ENCODE peak calls at places on chromosomes 6 and 20, in five cellular contexts. One of them, this sample, is unnamed.

GRCh38 chr6:151488226-151488625 is 5.6 kb upstream of the CCDC170 start:
- DNase-seq in hepatocyte: no peak
- DNase-seq in cardiac fibroblast: no peak
- DNase-seq in progenitor cell of endocrine pancreas: no peak
- DNase-seq in psoas muscle: no peak
- DNase-seq in this sample: no peak

GRCh38 chr20:52280407-52280806 is 88.8 kb upstream of the ZFP64 start:
- DNase-seq in cardiac fibroblast: no peak
- DNase-seq in hepatocyte: no peak
- DNase-seq in psoas muscle: no peak
- DNase-seq in progenitor cell of endocrine pancreas: no peak
- DNase-seq in this sample: no peak

GRCh38 chr6:105981002-105981887 is 104.9 kb upstream of the PRDM1 start:
- DNase-seq in hepatocyte: no peak
- DNase-seq in cardiac fibroblast: no peak
- DNase-seq in psoas muscle: peak
- DNase-seq in progenitor cell of endocrine pancreas: no peak
- DNase-seq in this sample: peak

GRCh38 chr6:145147559-145147958 is 587.8 kb downstream of the EPM2A start:
- DNase-seq in cardiac fibroblast: no peak
- DNase-seq in progenitor cell of endocrine pancreas: no peak
- DNase-seq in psoas muscle: no peak
- DNase-seq in hepatocyte: no peak
- DNase-seq in this sample: no peak

GRCh38 chr6:7604003-7604402 is 14.0 kb downstream of the SNRNP48 start:
- DNase-seq in psoas muscle: no peak
- DNase-seq in progenitor cell of endocrine pancreas: no peak
- DNase-seq in hepatocyte: peak
- DNase-seq in cardiac fibroblast: no peak
- DNase-seq in this sample: no peak

GRCh38 chr6:129183681-129184216 is 300.8 kb downstream of the LAMA2 start:
- DNase-seq in progenitor cell of endocrine pancreas: no peak
- DNase-seq in cardiac fibroblast: peak
- DNase-seq in psoas muscle: no peak
- DNase-seq in hepatocyte: peak
- DNase-seq in this sample: no peak

GRCh38 chr6:139290787-139291294 is 957 bp downstream of the TXLNB start:
- DNase-seq in psoas muscle: peak
- DNase-seq in cardiac fibroblast: peak
- DNase-seq in hepatocyte: no peak
- DNase-seq in progenitor cell of endocrine pancreas: no peak
- DNase-seq in this sample: no peak

GRCh38 chr6:54586251-54586650 is 260.3 kb upstream of the FAM83B start:
- DNase-seq in hepatocyte: no peak
- DNase-seq in psoas muscle: no peak
- DNase-seq in cardiac fibroblast: peak
- DNase-seq in progenitor cell of endocrine pancreas: no peak
- DNase-seq in this sample: no peak

GRCh38 chr6:98827295-98828159 is 6.8 kb upstream of the POU3F2 start:
- DNase-seq in cardiac fibroblast: peak
- DNase-seq in progenitor cell of endocrine pancreas: no peak
- DNase-seq in psoas muscle: no peak
- DNase-seq in hepatocyte: no peak
- DNase-seq in this sample: no peak

GRCh38 chr6:98579089-98579488 is 255.3 kb upstream of the POU3F2 start:
- DNase-seq in psoas muscle: no peak
- DNase-seq in hepatocyte: no peak
- DNase-seq in cardiac fibroblast: no peak
- DNase-seq in progenitor cell of endocrine pancreas: no peak
- DNase-seq in this sample: no peak

GRCh38 chr20:11917663-11918062 is at the start of gene BTBD3:
- DNase-seq in progenitor cell of endocrine pancreas: no peak
- DNase-seq in cardiac fibroblast: peak
- DNase-seq in psoas muscle: peak
- DNase-seq in hepatocyte: peak
- DNase-seq in this sample: no peak

GRCh38 chr20:59301343-59302007 is 1.1 kb downstream of the EDN3 start:
- DNase-seq in progenitor cell of endocrine pancreas: no peak
- DNase-seq in psoas muscle: no peak
- DNase-seq in cardiac fibroblast: no peak
- DNase-seq in hepatocyte: no peak
- DNase-seq in this sample: no peak

GRCh38 chr6:123393333-123393732 is 243.4 kb downstream of the TRDN start:
- DNase-seq in psoas muscle: no peak
- DNase-seq in progenitor cell of endocrine pancreas: no peak
- DNase-seq in cardiac fibroblast: peak
- DNase-seq in hepatocyte: peak
- DNase-seq in this sample: no peak

GRCh38 chr20:53124803-53125202 is 152.6 kb downstream of the TSHZ2 start:
- DNase-seq in psoas muscle: no peak
- DNase-seq in cardiac fibroblast: no peak
- DNase-seq in hepatocyte: no peak
- DNase-seq in progenitor cell of endocrine pancreas: no peak
- DNase-seq in this sample: no peak

GRCh38 chr6:13355043-13355945 is 27.0 kb upstream of the TBC1D7 start:
- DNase-seq in psoas muscle: no peak
- DNase-seq in cardiac fibroblast: peak
- DNase-seq in hepatocyte: peak
- DNase-seq in progenitor cell of endocrine pancreas: no peak
- DNase-seq in this sample: no peak

GRCh38 chr20:59082981-59083380 is 40.4 kb upstream of the PRELID3B start:
- DNase-seq in psoas muscle: no peak
- DNase-seq in cardiac fibroblast: no peak
- DNase-seq in hepatocyte: no peak
- DNase-seq in progenitor cell of endocrine pancreas: no peak
- DNase-seq in this sample: no peak

GRCh38 chr20:60037120-60037499 is 78.9 kb downstream of the CDH26 start:
- DNase-seq in hepatocyte: no peak
- DNase-seq in progenitor cell of endocrine pancreas: no peak
- DNase-seq in psoas muscle: no peak
- DNase-seq in cardiac fibroblast: no peak
- DNase-seq in this sample: no peak

GRCh38 chr6:17093692-17094091 is 8.2 kb upstream of the STMND1 start:
- DNase-seq in hepatocyte: no peak
- DNase-seq in progenitor cell of endocrine pancreas: no peak
- DNase-seq in psoas muscle: no peak
- DNase-seq in cardiac fibroblast: no peak
- DNase-seq in this sample: peak

GRCh38 chr6:79947191-79948173 is at the start of gene ELOVL4:
- DNase-seq in progenitor cell of endocrine pancreas: peak
- DNase-seq in hepatocyte: peak
- DNase-seq in psoas muscle: peak
- DNase-seq in cardiac fibroblast: peak
- DNase-seq in this sample: peak

GRCh38 chr20:37257993-37258392 is 3.6 kb downstream of the GHRH start:
- DNase-seq in hepatocyte: no peak
- DNase-seq in psoas muscle: no peak
- DNase-seq in progenitor cell of endocrine pancreas: no peak
- DNase-seq in cardiac fibroblast: no peak
- DNase-seq in this sample: peak

GRCh38 chr6:75208564-75209431 is 2.9 kb upstream of the COL12A1 start:
- DNase-seq in progenitor cell of endocrine pancreas: peak
- DNase-seq in hepatocyte: peak
- DNase-seq in cardiac fibroblast: peak
- DNase-seq in psoas muscle: peak
- DNase-seq in this sample: peak

GRCh38 chr20:20603339-20603990 is 109.0 kb downstream of the RALGAPA2 start:
- DNase-seq in progenitor cell of endocrine pancreas: no peak
- DNase-seq in cardiac fibroblast: no peak
- DNase-seq in hepatocyte: no peak
- DNase-seq in psoas muscle: no peak
- DNase-seq in this sample: peak

GRCh38 chr20:32009564-32009963 is 674 bp upstream of the CCM2L start:
- DNase-seq in psoas muscle: no peak
- DNase-seq in hepatocyte: no peak
- DNase-seq in cardiac fibroblast: no peak
- DNase-seq in progenitor cell of endocrine pancreas: no peak
- DNase-seq in this sample: no peak

GRCh38 chr6:39901670-39902069 is 32.6 kb downstream of the MOCS1 start:
- DNase-seq in hepatocyte: no peak
- DNase-seq in progenitor cell of endocrine pancreas: no peak
- DNase-seq in cardiac fibroblast: no peak
- DNase-seq in psoas muscle: no peak
- DNase-seq in this sample: no peak

GRCh38 chr6:81808834-81809598 is 56.5 kb upstream of the TENT5A start:
- DNase-seq in progenitor cell of endocrine pancreas: no peak
- DNase-seq in hepatocyte: no peak
- DNase-seq in psoas muscle: no peak
- DNase-seq in cardiac fibroblast: peak
- DNase-seq in this sample: no peak

GRCh38 chr6:52297433-52297832 is 12.9 kb upstream of the MCM3 start:
- DNase-seq in cardiac fibroblast: no peak
- DNase-seq in hepatocyte: no peak
- DNase-seq in psoas muscle: no peak
- DNase-seq in progenitor cell of endocrine pancreas: no peak
- DNase-seq in this sample: no peak

GRCh38 chr6:148455225-148455624 is 112.6 kb downstream of the SASH1 start:
- DNase-seq in progenitor cell of endocrine pancreas: no peak
- DNase-seq in hepatocyte: no peak
- DNase-seq in psoas muscle: no peak
- DNase-seq in cardiac fibroblast: peak
- DNase-seq in this sample: no peak

GRCh38 chr20:46057856-46058655 is 29.0 kb downstream of the SLC12A5 start:
- DNase-seq in cardiac fibroblast: peak
- DNase-seq in hepatocyte: peak
- DNase-seq in progenitor cell of endocrine pancreas: peak
- DNase-seq in psoas muscle: peak
- DNase-seq in this sample: peak
- TF ChIP-seq CTCF in cardiac fibroblast: peak
- TF ChIP-seq CTCF in hepatocyte: peak
- TF ChIP-seq CTCF in progenitor cell of endocrine pancreas: peak
- TF ChIP-seq CTCF in psoas muscle: no peak
- TF ChIP-seq CTCF in this sample: peak

GRCh38 chr6:18514180-18514579 is 127.0 kb downstream of the RNF144B start:
- DNase-seq in progenitor cell of endocrine pancreas: no peak
- DNase-seq in psoas muscle: no peak
- DNase-seq in cardiac fibroblast: no peak
- DNase-seq in hepatocyte: no peak
- DNase-seq in this sample: no peak
- TF ChIP-seq CTCF in progenitor cell of endocrine pancreas: no peak
- TF ChIP-seq CTCF in psoas muscle: no peak
- TF ChIP-seq CTCF in cardiac fibroblast: no peak
- TF ChIP-seq CTCF in hepatocyte: no peak
- TF ChIP-seq CTCF in this sample: no peak

GRCh38 chr6:27312146-27312949 is at the start of gene POM121L2:
- DNase-seq in progenitor cell of endocrine pancreas: peak
- DNase-seq in cardiac fibroblast: peak
- DNase-seq in psoas muscle: no peak
- DNase-seq in hepatocyte: peak
- DNase-seq in this sample: peak
- TF ChIP-seq CTCF in progenitor cell of endocrine pancreas: peak
- TF ChIP-seq CTCF in cardiac fibroblast: peak
- TF ChIP-seq CTCF in psoas muscle: peak
- TF ChIP-seq CTCF in hepatocyte: peak
- TF ChIP-seq CTCF in this sample: peak

GRCh38 chr20:17287503-17287902 is 60.7 kb downstream of the PCSK2 start:
- DNase-seq in psoas muscle: no peak
- DNase-seq in cardiac fibroblast: no peak
- DNase-seq in progenitor cell of endocrine pancreas: no peak
- DNase-seq in hepatocyte: no peak
- DNase-seq in this sample: peak
- TF ChIP-seq CTCF in psoas muscle: no peak
- TF ChIP-seq CTCF in cardiac fibroblast: peak
- TF ChIP-seq CTCF in progenitor cell of endocrine pancreas: peak
- TF ChIP-seq CTCF in hepatocyte: peak
- TF ChIP-seq CTCF in this sample: no peak

DNA sequence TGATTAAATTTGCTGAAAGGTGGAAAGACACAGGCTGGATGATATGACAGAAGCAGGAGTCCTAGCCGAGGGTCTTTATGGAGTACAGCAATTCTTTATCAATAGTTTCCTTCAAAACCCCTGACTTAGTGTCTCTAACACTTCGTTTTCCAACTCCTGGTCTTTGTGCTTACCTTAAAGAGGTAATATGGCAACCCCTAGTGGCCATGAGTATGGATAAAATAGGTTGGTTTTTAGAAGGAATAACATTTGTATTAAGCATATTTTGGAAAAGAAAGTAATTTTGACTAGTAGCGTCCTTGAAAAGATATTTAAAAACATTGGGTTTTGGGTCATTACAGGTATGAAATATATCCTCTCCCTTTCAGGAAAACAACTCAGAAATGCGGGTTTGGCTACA is 51.9 kb downstream of the VGLL2 start:
- DNase-seq in cardiac fibroblast: peak
- DNase-seq in hepatocyte: peak
- DNase-seq in progenitor cell of endocrine pancreas: no peak
- DNase-seq in psoas muscle: no peak
- DNase-seq in this sample: no peak
- TF ChIP-seq CTCF in cardiac fibroblast: peak
- TF ChIP-seq CTCF in hepatocyte: peak
- TF ChIP-seq CTCF in progenitor cell of endocrine pancreas: peak
- TF ChIP-seq CTCF in psoas muscle: peak
- TF ChIP-seq CTCF in this sample: peak

GRCh38 chr6:44387346-44388134 is at the start of gene CDC5L:
- DNase-seq in cardiac fibroblast: peak
- DNase-seq in psoas muscle: peak
- DNase-seq in hepatocyte: peak
- DNase-seq in progenitor cell of endocrine pancreas: peak
- DNase-seq in this sample: peak
- TF ChIP-seq CTCF in cardiac fibroblast: no peak
- TF ChIP-seq CTCF in psoas muscle: no peak
- TF ChIP-seq CTCF in hepatocyte: no peak
- TF ChIP-seq CTCF in progenitor cell of endocrine pancreas: no peak
- TF ChIP-seq CTCF in this sample: no peak

DNA sequence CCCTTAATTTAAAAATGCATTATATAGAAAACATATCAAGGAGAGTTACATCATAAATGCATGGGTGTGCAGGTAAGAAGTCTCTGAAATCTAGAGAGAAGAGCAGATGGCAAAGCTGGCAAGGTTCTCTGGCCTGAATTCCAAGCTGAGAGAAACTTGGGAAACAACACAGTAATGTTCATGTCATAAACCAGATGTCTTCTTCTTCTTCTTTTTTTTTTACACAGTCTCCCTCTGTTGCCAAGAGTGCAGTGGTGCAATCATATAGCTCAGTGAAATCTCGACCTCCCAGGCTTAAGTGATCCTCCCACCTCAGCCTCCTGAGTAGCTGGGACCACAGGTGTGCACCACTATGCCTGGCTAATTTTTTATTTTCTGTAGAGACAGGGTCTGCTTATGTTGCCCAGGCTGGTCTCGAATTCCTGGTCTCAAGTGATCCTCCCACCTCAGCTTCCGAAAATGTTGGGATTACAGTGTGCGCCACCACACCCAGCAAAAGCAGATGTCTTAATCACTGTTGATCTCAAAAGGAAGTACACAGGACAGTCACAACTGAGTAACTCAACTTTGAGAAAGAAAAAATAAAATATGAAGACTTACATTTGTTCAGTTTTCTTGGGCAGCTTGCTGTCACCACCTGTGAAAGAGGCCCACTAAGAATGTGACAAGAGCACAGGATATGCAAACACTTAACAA is 77.3 kb downstream of the DNAAF9 start:
- DNase-seq in progenitor cell of endocrine pancreas: no peak
- DNase-seq in cardiac fibroblast: peak
- DNase-seq in hepatocyte: no peak
- DNase-seq in psoas muscle: no peak
- DNase-seq in this sample: no peak
- TF ChIP-seq CTCF in progenitor cell of endocrine pancreas: no peak
- TF ChIP-seq CTCF in cardiac fibroblast: no peak
- TF ChIP-seq CTCF in hepatocyte: no peak
- TF ChIP-seq CTCF in psoas muscle: no peak
- TF ChIP-seq CTCF in this sample: no peak